ENCODE peak calls at places on chromosomes 6 and 20, in four cellular contexts. J is H1, A is K562, Y is HepG2. Z is an unnamed sample.

GRCh38 chr6:56399250-56399671 is 151.9 kb upstream of the COL21A1 start:
- DNase-seq in J (peak; percentile 9), A (no peak), Y (peak; percentile 93), Z (peak; percentile 78)

GRCh38 chr6:105644073-105644489 is 241.2 kb upstream of the PREP start:
- DNase-seq in J (no peak), A (no peak), Y (no peak), Z (no peak)

GRCh38 chr6:71446084-71446869 is 157.7 kb downstream of the OGFRL1 start:
- DNase-seq in J (no peak), Y (no peak), A (no peak), Z (no peak)

GRCh38 chr6:111195656-111196055 is 108.4 kb downstream of the SLC16A10 start:
- DNase-seq in Y (no peak), A (no peak), J (no peak), Z (no peak)

GRCh38 chr6:109059591-109060021 is 35.0 kb downstream of the SESN1 start:
- DNase-seq in J (no peak), Y (no peak), A (no peak), Z (no peak)

GRCh38 chr6:43836507-43836906 is 66.5 kb downstream of the VEGFA start:
- DNase-seq in J (no peak), Y (no peak), A (peak; percentile 81), Z (no peak)

GRCh38 chr6:128600397-128600951 is 80.1 kb upstream of the PTPRK start:
- DNase-seq in A (no peak), J (no peak), Y (no peak), Z (peak; percentile 4)

GRCh38 chr20:57719951-57720350 is 10.1 kb upstream of the PMEPA1 start:
- DNase-seq in A (no peak), J (no peak), Y (no peak), Z (no peak)

GRCh38 chr20:57251949-57252348 is 14.5 kb downstream of the BMP7 start:
- DNase-seq in Y (no peak), A (no peak), J (no peak), Z (no peak)

GRCh38 chr6:150998992-150999975 is 133.8 kb downstream of the MTHFD1L start:
- DNase-seq in Y (no peak), J (no peak), A (no peak), Z (no peak)

GRCh38 chr6:23081701-23082100 is 512.3 kb downstream of the HDGFL1 start:
- DNase-seq in J (no peak), Y (no peak), A (no peak), Z (no peak)

GRCh38 chr20:40506567-40506966 is 182.5 kb downstream of the MAFB start:
- DNase-seq in A (peak; percentile 7), Y (peak; percentile 37), J (no peak), Z (peak; percentile 60)

GRCh38 chr6:159754959-159755914 is 6.6 kb upstream of the ACAT2 start:
- DNase-seq in J (no peak), Y (no peak), A (no peak), Z (no peak)

GRCh38 chr6:98958791-98959190 is 11.0 kb upstream of the FBXL4 start:
- DNase-seq in J (no peak), Y (no peak), A (no peak), Z (no peak)

GRCh38 chr6:43246301-43247114 is 3.2 kb downstream of the TTBK1 start:
- DNase-seq in J (peak; percentile 82), A (peak; percentile 66), Y (peak; percentile 55), Z (peak; percentile 35)

GRCh38 chr20:51410586-51411325 is 131.8 kb downstream of the NFATC2 start:
- DNase-seq in J (no peak), Y (no peak), A (no peak), Z (no peak)

GRCh38 chr6:139308284-139308916 is 16.6 kb upstream of the TXLNB start:
- DNase-seq in Y (no peak), J (no peak), A (no peak), Z (no peak)

GRCh38 chr6:7184502-7184901 is 76.7 kb downstream of the RREB1 start:
- DNase-seq in A (no peak), Y (no peak), J (no peak), Z (no peak)

GRCh38 chr20:25541676-25542075 is 43.7 kb downstream of the NINL start:
- DNase-seq in J (no peak), A (no peak), Y (no peak), Z (no peak)

GRCh38 chr6:115896538-115897129 is 164.1 kb downstream of the FRK start:
- DNase-seq in A (peak; percentile 17), J (no peak), Y (peak; percentile 14), Z (peak; percentile 13)

GRCh38 chr6:1894954-1895353 is 285.2 kb downstream of the FOXC1 start:
- DNase-seq in J (no peak), Y (no peak), A (no peak), Z (no peak)

GRCh38 chr6:13248953-13249432 is 79.3 kb downstream of the TBC1D7 start:
- DNase-seq in A (no peak), Y (no peak), J (no peak), Z (no peak)

GRCh38 chr6:37565267-37566208 is 65.8 kb upstream of the CCDC167 start:
- DNase-seq in A (no peak), Y (no peak), J (peak; percentile 41), Z (no peak)

GRCh38 chr6:168277274-168277669 is 42.3 kb downstream of the DACT2 start:
- DNase-seq in Y (no peak), J (no peak), A (no peak), Z (no peak)

GRCh38 chr20:14384411-14384810 is 47.0 kb upstream of the FLRT3 start:
- DNase-seq in A (no peak), Y (no peak), J (no peak), Z (no peak)

GRCh38 chr20:35947489-35947888 is 6.8 kb downstream of the SCAND1 start:
- DNase-seq in J (peak; percentile 60), A (no peak), Y (peak; percentile 69), Z (peak; percentile 68)

GRCh38 chr20:2302369-2302768 is 6.6 kb downstream of the TGM3 start:
- DNase-seq in Y (peak; percentile 50), A (peak; percentile 9), J (no peak), Z (no peak)

GRCh38 chr20:12207875-12208274 is 290.2 kb downstream of the BTBD3 start:
- DNase-seq in Y (peak; percentile 44), A (peak; percentile 12), J (peak; percentile 27), Z (peak; percentile 6)

GRCh38 chr6:28771401-28772267 is 152.2 kb downstream of the TRIM27 start:
- DNase-seq in A (peak; percentile 61), J (no peak), Y (no peak), Z (no peak)

GRCh38 chr6:95091823-95092436 is 485.4 kb upstream of the MANEA start:
- DNase-seq in J (no peak), Y (peak; percentile 41), A (no peak), Z (peak; percentile 54)

GRCh38 chr20:56933331-56933698 is 304.2 kb downstream of the TFAP2C start:
- DNase-seq in Y (no peak), J (no peak), A (no peak), Z (no peak)

GRCh38 chr6:139323511-139324445 is 32.0 kb upstream of the TXLNB start:
- DNase-seq in A (no peak), J (no peak), Y (peak; percentile 7), Z (no peak)

GRCh38 chr6:19851273-19852089 is 14.3 kb downstream of the ID4 start:
- DNase-seq in A (no peak), Y (peak; percentile 87), J (no peak), Z (peak; percentile 72)

GRCh38 chr6:82818727-82819126 is 246.9 kb downstream of the UBE3D start:
- DNase-seq in A (no peak), Y (no peak), J (no peak), Z (no peak)

GRCh38 chr6:132365319-132365907 is 35.9 kb downstream of the MOXD1 start:
- DNase-seq in J (no peak), A (no peak), Y (no peak), Z (no peak)

GRCh38 chr6:132364249-132364648 is 37.0 kb downstream of the MOXD1 start:
- DNase-seq in J (no peak), A (no peak), Y (no peak), Z (no peak)

GRCh38 chr6:132364675-132365074 is 36.6 kb downstream of the MOXD1 start:
- DNase-seq in J (no peak), Y (no peak), A (no peak), Z (no peak)

GRCh38 chr6:132359891-132360290 is 41.4 kb downstream of the MOXD1 start:
- DNase-seq in Y (no peak), A (no peak), J (no peak), Z (no peak)

GRCh38 chr6:132362318-132363185 is 38.7 kb downstream of the MOXD1 start:
- DNase-seq in Y (no peak), A (no peak), J (no peak), Z (no peak)
- TF ChIP-seq MAFK in Y (no peak), A (no peak), J (no peak), Z (no peak)

DNA sequence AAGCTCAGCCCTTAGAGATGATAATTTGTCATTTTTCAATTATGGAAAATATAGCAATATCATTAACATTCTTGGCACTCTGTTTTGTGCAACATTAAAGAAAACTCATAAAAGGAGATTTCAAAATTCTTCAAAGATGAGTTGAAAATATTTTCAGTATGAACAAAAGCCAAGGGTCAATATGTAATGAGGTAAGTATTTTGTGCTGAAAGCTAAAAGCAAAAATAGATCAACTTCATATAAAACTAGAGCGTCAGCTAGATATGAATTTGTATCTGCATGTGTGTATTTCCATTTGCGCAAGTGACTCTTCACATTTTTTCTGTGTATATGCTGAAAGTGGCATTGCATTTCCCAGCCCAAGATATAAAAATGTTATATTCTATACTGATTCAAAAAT is 492.1 kb upstream of the EYS start:
- DNase-seq in A (no peak), J (no peak), Y (no peak), Z (no peak)
- TF ChIP-seq JUN in A (no peak), J (no peak), Y (no peak), Z (no peak)

GRCh38 chr6:106997392-106998257 is 23.1 kb upstream of the CD24 start:
- DNase-seq in J (no peak), A (peak; percentile 74), Y (peak; percentile 74), Z (peak; percentile 49)
- TF ChIP-seq MAFK in J (no peak), A (no peak), Y (no peak), Z (no peak)

GRCh38 chr6:89984926-89985743 is 90.9 kb downstream of the GJA10 start:
- DNase-seq in J (no peak), Y (no peak), A (peak; percentile 27), Z (no peak)
- TF ChIP-seq JUN in J (no peak), Y (no peak), A (no peak), Z (no peak)

GRCh38 chr20:46894971-46895905 is 595 bp downstream of the EYA2 start:
- DNase-seq in A (no peak), J (no peak), Y (no peak), Z (no peak)
- TF ChIP-seq MAFK in A (no peak), J (no peak), Y (no peak), Z (no peak)

DNA sequence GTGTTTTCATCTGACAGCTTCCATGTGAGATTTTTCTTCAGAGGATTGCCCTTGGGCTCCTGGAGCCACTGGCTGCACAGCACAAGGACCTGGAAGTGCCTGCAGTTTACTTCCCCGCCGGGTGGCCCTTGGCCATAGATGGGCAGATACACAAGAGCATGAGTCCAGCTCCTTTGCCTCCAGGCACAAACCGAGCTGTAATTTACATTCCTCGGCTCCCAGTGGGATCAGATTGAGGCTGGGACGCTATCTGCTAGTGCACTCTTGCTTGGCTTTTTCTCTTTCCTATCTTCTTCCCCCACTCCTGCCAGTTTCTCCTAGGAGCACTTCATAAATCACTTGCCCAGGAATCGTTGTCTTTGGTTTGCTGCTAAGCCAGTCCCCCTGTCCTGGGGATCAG is 85.4 kb upstream of the RALY start:
- DNase-seq in J (no peak), A (no peak), Y (no peak), Z (no peak)
- TF ChIP-seq JUN in J (no peak), A (no peak), Y (no peak), Z (no peak)

Z was measured in A549.